ENCODE peak calls at places on chromosomes 12 and 14, in five cellular contexts. L is GM18507, C is A673, H is HEK293T, B is left ventricle myocardium inferior. M is an unnamed sample.

GRCh38 chr12:77842430-77842829 is 11.7 kb downstream of the NAV3 start:
- DNase-seq in H (no peak), B (no peak), C (no peak), L (no peak), M (no peak)

GRCh38 chr12:107448198-107448597 is 237.4 kb upstream of the PWP1 start:
- DNase-seq in C (peak; percentile 23), H (peak; percentile 47), B (no peak), L (no peak), M (peak; percentile 2)

GRCh38 chr12:2456813-2457186 is 338.0 kb upstream of the FKBP4 start:
- DNase-seq in H (no peak), B (no peak), C (peak; percentile 10), L (no peak), M (no peak)

GRCh38 chr12:78938341-78939084 is 73.9 kb downstream of the SYT1 start:
- DNase-seq in B (no peak), C (peak; percentile 89), L (no peak), H (no peak), M (peak; percentile 39)

GRCh38 chr12:18868673-18869072 is 130.8 kb downstream of the CAPZA3 start:
- DNase-seq in C (no peak), B (no peak), L (no peak), H (no peak), M (no peak)

GRCh38 chr14:20679907-20680306 is 4.5 kb upstream of the RNASE4 start:
- DNase-seq in B (no peak), L (no peak), C (peak; percentile 54), H (peak; percentile 57), M (no peak)

GRCh38 chr12:109310247-109311125 is 1.4 kb upstream of the FOXN4 start:
- DNase-seq in C (no peak), L (no peak), B (no peak), H (no peak), M (no peak)

GRCh38 chr14:99393059-99393655 is 87.5 kb downstream of the SETD3 start:
- DNase-seq in C (peak; percentile 69), B (no peak), L (peak; percentile 37), H (peak; percentile 68), M (peak; percentile 36)

GRCh38 chr14:21734457-21735074 is 60.9 kb upstream of the OR4E1 start:
- DNase-seq in B (no peak), C (peak; percentile 88), H (peak; percentile 48), L (no peak), M (peak; percentile 61)

GRCh38 chr14:90610641-90611040 is 205.6 kb downstream of the TTC7B start:
- DNase-seq in L (no peak), C (no peak), B (no peak), H (no peak), M (no peak)